ENCODE peak calls at places on chromosomes 3 and 15, in six cellular contexts. One of them, this sample, is unnamed.

GRCh38 chr3:59994720-59995304 is 945.0 kb upstream of the CFAP20DC start:
- DNase-seq in NCI-H2081: no peak
- DNase-seq in GM04504: no peak
- DNase-seq in activated T-cell treated with anti-CD3 and anti-CD28 coated beads for 1 hour: no peak
- DNase-seq in NB4: no peak
- DNase-seq in activated gamma-delta T cell: no peak
- DNase-seq in this sample: no peak

GRCh38 chr15:31341036-31341435 is 14.4 kb downstream of the KLF13 start:
- DNase-seq in NCI-H2081: no peak
- DNase-seq in activated gamma-delta T cell: no peak
- DNase-seq in activated T-cell treated with anti-CD3 and anti-CD28 coated beads for 1 hour: no peak
- DNase-seq in GM04504: no peak
- DNase-seq in NB4: no peak
- DNase-seq in this sample: no peak

GRCh38 chr15:25368855-25369254 is 70.0 kb downstream of the UBE3A start:
- DNase-seq in NB4: no peak
- DNase-seq in GM04504: no peak
- DNase-seq in activated T-cell treated with anti-CD3 and anti-CD28 coated beads for 1 hour: no peak
- DNase-seq in NCI-H2081: no peak
- DNase-seq in activated gamma-delta T cell: no peak
- DNase-seq in this sample: no peak

GRCh38 chr3:172549144-172549543 is 25.9 kb upstream of the TNFSF10 start:
- DNase-seq in activated gamma-delta T cell: no peak
- DNase-seq in NCI-H2081: no peak
- DNase-seq in activated T-cell treated with anti-CD3 and anti-CD28 coated beads for 1 hour: no peak
- DNase-seq in GM04504: no peak
- DNase-seq in NB4: no peak
- DNase-seq in this sample: no peak

GRCh38 chr15:43370310-43370974 is 401 bp downstream of the ZSCAN29 start:
- DNase-seq in activated gamma-delta T cell: no peak
- DNase-seq in activated T-cell treated with anti-CD3 and anti-CD28 coated beads for 1 hour: no peak
- DNase-seq in NCI-H2081: no peak
- DNase-seq in NB4: peak
- DNase-seq in GM04504: no peak
- DNase-seq in this sample: no peak

GRCh38 chr3:153714588-153715285 is 406.5 kb upstream of the ARHGEF26 start:
- DNase-seq in activated T-cell treated with anti-CD3 and anti-CD28 coated beads for 1 hour: no peak
- DNase-seq in GM04504: no peak
- DNase-seq in NCI-H2081: no peak
- DNase-seq in activated gamma-delta T cell: no peak
- DNase-seq in NB4: no peak
- DNase-seq in this sample: no peak

GRCh38 chr15:41809121-41809520 is 18.8 kb upstream of the JMJD7 start:
- DNase-seq in activated T-cell treated with anti-CD3 and anti-CD28 coated beads for 1 hour: no peak
- DNase-seq in activated gamma-delta T cell: no peak
- DNase-seq in NCI-H2081: no peak
- DNase-seq in GM04504: no peak
- DNase-seq in NB4: no peak
- DNase-seq in this sample: no peak

GRCh38 chr3:99866167-99866810 is 48.6 kb downstream of the CMSS1 start:
- DNase-seq in GM04504: peak
- DNase-seq in NB4: peak
- DNase-seq in activated gamma-delta T cell: no peak
- DNase-seq in NCI-H2081: no peak
- DNase-seq in activated T-cell treated with anti-CD3 and anti-CD28 coated beads for 1 hour: no peak
- DNase-seq in this sample: no peak

GRCh38 chr3:156477306-156477705 is 77.6 kb downstream of the SSR3 start:
- DNase-seq in GM04504: peak
- DNase-seq in NCI-H2081: no peak
- DNase-seq in activated T-cell treated with anti-CD3 and anti-CD28 coated beads for 1 hour: no peak
- DNase-seq in NB4: no peak
- DNase-seq in activated gamma-delta T cell: no peak
- DNase-seq in this sample: no peak

GRCh38 chr15:68470981-68471380 is 39.0 kb upstream of the ITGA11 start:
- DNase-seq in activated gamma-delta T cell: no peak
- DNase-seq in GM04504: no peak
- DNase-seq in activated T-cell treated with anti-CD3 and anti-CD28 coated beads for 1 hour: no peak
- DNase-seq in NCI-H2081: no peak
- DNase-seq in NB4: no peak
- DNase-seq in this sample: no peak

GRCh38 chr3:193921480-193921879 is 214.5 kb upstream of the HES1 start:
- DNase-seq in activated T-cell treated with anti-CD3 and anti-CD28 coated beads for 1 hour: no peak
- DNase-seq in GM04504: no peak
- DNase-seq in activated gamma-delta T cell: no peak
- DNase-seq in NB4: no peak
- DNase-seq in NCI-H2081: no peak
- DNase-seq in this sample: no peak

GRCh38 chr3:123385981-123386380 is 62.9 kb downstream of the ADCY5 start:
- DNase-seq in GM04504: peak
- DNase-seq in NB4: no peak
- DNase-seq in activated gamma-delta T cell: no peak
- DNase-seq in NCI-H2081: no peak
- DNase-seq in activated T-cell treated with anti-CD3 and anti-CD28 coated beads for 1 hour: no peak
- DNase-seq in this sample: no peak

GRCh38 chr3:102258666-102259227 is 176.1 kb upstream of the ZPLD1 start:
- DNase-seq in activated gamma-delta T cell: no peak
- DNase-seq in GM04504: no peak
- DNase-seq in NB4: no peak
- DNase-seq in NCI-H2081: no peak
- DNase-seq in activated T-cell treated with anti-CD3 and anti-CD28 coated beads for 1 hour: no peak
- DNase-seq in this sample: no peak